ENCODE peak calls at places on chromosomes 3 and 15, in six cellular contexts. R, A, F, O, T and M are unnamed samples.

GRCh38 chr3:29693863-29694262 is 413.0 kb downstream of the RBMS3 start:
- DNase-seq in F (no peak), T (peak; percentile 30), O (no peak), R (no peak), A (no peak), M (peak; percentile 81)

GRCh38 chr15:70328137-70329115 is 230.7 kb upstream of the TLE3 start:
- DNase-seq in T (no peak), A (no peak), O (no peak), R (no peak), F (no peak), M (no peak)

GRCh38 chr15:62994439-62994838 is 48.1 kb upstream of the TPM1 start:
- DNase-seq in O (no peak), R (no peak), F (no peak), T (no peak), A (no peak), M (no peak)

GRCh38 chr3:194959217-194959616 is 273.5 kb downstream of the FAM43A start:
- DNase-seq in T (no peak), A (no peak), O (no peak), R (no peak), F (no peak), M (no peak)

GRCh38 chr3:115074502-115074901 is 72.6 kb downstream of the ZBTB20 start:
- DNase-seq in R (no peak), T (no peak), O (no peak), A (no peak), F (no peak), M (no peak)

GRCh38 chr15:42324308-42324707 is 35.0 kb upstream of the CAPN3 start:
- DNase-seq in T (no peak), R (no peak), A (no peak), F (no peak), O (no peak), M (no peak)

GRCh38 chr15:101426761-101427333 is 62.7 kb downstream of the PCSK6 start:
- DNase-seq in T (no peak), R (peak; percentile 48), O (no peak), F (no peak), A (no peak), M (no peak)

GRCh38 chr3:187828571-187829452 is 83.5 kb upstream of the BCL6 start:
- DNase-seq in A (no peak), O (peak; percentile 64), T (no peak), F (peak; percentile 34), R (peak; percentile 31), M (no peak)

GRCh38 chr3:47104259-47104658 is 59.7 kb downstream of the SETD2 start:
- DNase-seq in R (no peak), O (no peak), F (no peak), A (no peak), T (no peak), M (no peak)

GRCh38 chr15:100875495-100875894 is 4.1 kb upstream of the ALDH1A3 start:
- DNase-seq in T (no peak), A (no peak), F (no peak), O (no peak), R (no peak), M (no peak)

GRCh38 chr3:195735036-195735695 is 14.4 kb downstream of the MUC20 start:
- DNase-seq in R (no peak), F (no peak), A (no peak), O (no peak), T (no peak), M (no peak)

GRCh38 chr15:71125831-71126453 is 10.7 kb downstream of the THSD4 start:
- DNase-seq in F (no peak), T (peak; percentile 45), A (peak; percentile 40), O (peak; percentile 16), R (no peak), M (no peak)

GRCh38 chr3:905217-905616 is 187.6 kb upstream of the CNTN6 start:
- DNase-seq in F (no peak), A (no peak), T (no peak), O (no peak), R (no peak), M (no peak)

GRCh38 chr3:186132487-186132886 is 23.6 kb upstream of the ETV5 start:
- DNase-seq in O (no peak), R (no peak), A (no peak), F (no peak), T (no peak), M (no peak)

GRCh38 chr15:60695713-60696522 is 217.0 kb upstream of the ICE2 start:
- DNase-seq in T (no peak), R (no peak), O (no peak), A (no peak), F (no peak), M (no peak)

GRCh38 chr3:78201066-78201465 is 1161.2 kb downstream of the ROBO2 start:
- DNase-seq in T (no peak), R (no peak), F (no peak), A (no peak), O (no peak), M (no peak)

GRCh38 chr15:97900006-97900405 is 60.5 kb upstream of the ARRDC4 start:
- DNase-seq in T (no peak), O (no peak), A (no peak), R (no peak), F (no peak), M (no peak)

GRCh38 chr3:66825421-66825820 is 172.7 kb upstream of the KBTBD8 start:
- DNase-seq in A (no peak), F (no peak), T (no peak), R (no peak), O (no peak), M (no peak)

GRCh38 chr3:197417451-197417850 is 119.0 kb upstream of the DLG1 start:
- DNase-seq in A (no peak), T (no peak), F (no peak), R (no peak), O (no peak), M (no peak)
- TF ChIP-seq JUND in A (no peak), T (no peak), F (no peak), R (no peak), O (no peak), M (no peak)

GRCh38 chr3:49717539-49718418 is 1.7 kb downstream of the AMIGO3 start:
- DNase-seq in F (no peak), A (no peak), T (peak; percentile 22), O (no peak), R (peak; percentile 42), M (no peak)

GRCh38 chr3:49716169-49716568 is 3.3 kb downstream of the AMIGO3 start:
- DNase-seq in A (no peak), T (peak; percentile 4), R (no peak), F (no peak), O (no peak), M (no peak)

GRCh38 chr3:49718419-49719213 is 868 bp downstream of the AMIGO3 start:
- DNase-seq in O (no peak), F (no peak), T (no peak), A (no peak), R (peak; percentile 75), M (no peak)

GRCh38 chr3:49715611-49716121 is 3.8 kb downstream of the AMIGO3 start:
- DNase-seq in R (no peak), A (no peak), T (peak; percentile 13), F (no peak), O (no peak), M (no peak)

DNA sequence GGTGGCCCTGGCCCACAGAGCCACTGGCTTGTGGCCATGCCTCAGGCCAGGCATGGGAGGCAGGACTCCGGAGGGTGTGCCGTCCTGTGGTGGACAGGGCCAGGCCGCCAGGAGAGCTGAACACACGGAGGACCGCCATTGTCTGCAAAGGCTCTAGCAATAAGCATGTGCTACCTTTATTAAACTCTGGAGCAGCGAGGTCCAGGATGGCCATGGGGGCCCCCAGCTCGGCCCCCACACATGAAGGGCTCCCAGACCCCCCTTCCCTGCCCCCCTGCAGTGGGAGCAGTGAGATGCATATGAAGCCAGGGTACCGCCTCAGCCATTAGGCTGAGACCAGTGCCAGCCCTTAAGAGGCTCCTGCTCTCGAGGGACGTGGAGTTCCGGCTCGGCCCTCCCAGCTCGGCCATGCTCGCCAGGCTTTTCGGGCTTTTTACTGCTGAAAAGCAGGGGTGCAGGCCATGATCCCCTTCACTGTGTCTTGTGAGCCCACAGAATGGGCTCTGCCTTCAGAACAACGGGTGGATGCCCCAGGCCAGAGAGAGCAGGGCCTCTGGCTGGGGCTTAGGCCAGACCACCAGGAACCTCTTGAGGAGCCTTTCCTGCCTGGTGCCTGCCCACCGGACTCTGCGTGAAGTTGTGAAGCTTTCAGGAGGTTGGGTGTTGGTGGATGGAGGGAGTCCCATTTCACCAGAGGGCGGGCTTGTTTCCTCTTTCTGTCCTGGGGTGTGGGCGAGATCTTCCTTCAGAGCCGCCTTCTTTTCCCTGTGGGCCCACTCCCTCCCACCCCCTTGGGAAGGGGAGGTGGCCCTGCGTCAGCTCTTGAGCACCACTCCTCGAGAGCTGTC is 2.6 kb downstream of the AMIGO3 start:
- DNase-seq in O (no peak), R (peak; percentile 43), F (no peak), T (peak; percentile 17), A (no peak), M (no peak)
- TF ChIP-seq JUND in O (no peak), R (no peak), F (no peak), T (no peak), A (no peak), M (no peak)

DNA sequence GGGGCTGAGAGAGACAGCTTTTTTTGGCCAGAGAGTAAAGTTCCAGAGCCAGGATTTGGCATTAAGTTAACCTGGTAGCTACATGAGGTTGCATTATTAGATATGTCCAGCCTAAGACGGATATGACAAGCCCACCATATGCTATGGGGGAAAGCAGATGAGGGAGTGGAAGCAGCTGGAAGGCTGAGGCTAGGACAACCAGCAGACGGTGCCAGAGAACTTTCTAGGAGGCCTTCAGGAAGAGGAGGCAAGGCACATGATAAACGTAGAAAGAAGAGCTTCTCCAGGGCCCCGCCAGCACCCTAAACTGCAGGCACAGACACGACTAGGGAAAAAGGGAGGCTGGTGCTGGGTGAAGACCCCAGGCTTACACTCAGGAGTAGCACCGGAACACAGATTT is 87.0 kb downstream of the CTNNB1 start:
- DNase-seq in F (no peak), A (no peak), O (no peak), R (no peak), T (no peak), M (no peak)
- TF ChIP-seq JUND in F (no peak), A (no peak), O (no peak), R (no peak), T (no peak), M (no peak)

GRCh38 chr15:55230953-55231352 is 34.2 kb upstream of the RSL24D1 start:
- DNase-seq in F (no peak), R (no peak), O (no peak), A (no peak), T (no peak), M (no peak)

GRCh38 chr15:55230051-55230670 is 33.4 kb upstream of the RSL24D1 start:
- DNase-seq in O (no peak), R (no peak), A (no peak), F (no peak), T (no peak), M (no peak)

GRCh38 chr15:55234800-55235104 is 38.0 kb upstream of the RSL24D1 start:
- DNase-seq in O (no peak), R (no peak), T (no peak), A (no peak), F (no peak), M (no peak)

GRCh38 chr15:55234104-55234799 is 37.5 kb upstream of the RSL24D1 start:
- DNase-seq in R (no peak), A (no peak), T (no peak), F (no peak), O (peak; percentile 71), M (no peak)

DNA sequence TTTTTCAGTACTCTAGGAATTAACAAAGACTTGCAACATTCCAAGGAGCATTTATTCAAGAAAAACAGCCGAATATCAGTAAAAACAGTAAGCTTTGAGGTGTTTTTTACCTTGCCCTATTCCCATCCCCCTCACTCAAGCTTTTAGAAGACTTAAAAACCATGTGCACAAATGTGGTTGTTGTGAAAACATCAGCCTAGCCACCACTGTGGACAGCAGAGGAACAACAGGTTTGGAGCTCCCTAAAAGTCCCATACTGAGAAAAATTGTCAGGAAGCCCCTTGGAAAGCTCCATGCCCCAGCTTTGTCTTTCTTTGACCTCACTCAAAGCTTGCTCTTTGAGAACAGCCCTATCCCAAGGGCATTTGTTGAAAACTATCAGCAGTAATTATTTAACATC is 34.7 kb upstream of the RSL24D1 start:
- DNase-seq in F (no peak), O (no peak), R (no peak), T (no peak), A (no peak), M (no peak)
- TF ChIP-seq JUND in F (no peak), O (no peak), R (no peak), T (no peak), A (no peak), M (no peak)